ENCODE peak calls at places on chromosome 3, in six cellular contexts. H, C, E, K, I and S are unnamed samples.
A peak's percentile ranks its signal among the peaks of the same experiment; 100 is the strongest.

GRCh38 chr3:44114142-44114541 is 127.5 kb upstream of the TOPAZ1 start:
- DNase-seq in E (peak; percentile 21), K (no peak), I (no peak), C (no peak), H (no peak), S (no peak)

GRCh38 chr3:112776000-112776399 is 70.7 kb downstream of the CD200R1L start:
- DNase-seq in C (no peak), E (peak; percentile 65), H (no peak), K (no peak), I (no peak), S (no peak)

GRCh38 chr3:73270839-73271483 is 209.5 kb downstream of the EBLN2 start:
- DNase-seq in K (no peak), C (no peak), H (no peak), E (no peak), I (no peak), S (no peak)

GRCh38 chr3:127787071-127787490 is 35.2 kb downstream of the MGLL start:
- DNase-seq in H (no peak), K (no peak), E (no peak), I (no peak), C (no peak), S (no peak)

GRCh38 chr3:193894121-193894863 is 241.7 kb upstream of the HES1 start:
- DNase-seq in E (no peak), H (no peak), C (no peak), K (no peak), I (no peak), S (no peak)

GRCh38 chr3:71493372-71493771 is 90.2 kb downstream of the FOXP1 start:
- DNase-seq in C (no peak), K (no peak), E (no peak), I (no peak), H (no peak), S (no peak)

GRCh38 chr3:41503998-41504623 is 304.8 kb downstream of the CTNNB1 start:
- DNase-seq in H (no peak), C (no peak), E (peak; percentile 4), I (no peak), K (no peak), S (no peak)

GRCh38 chr3:99322551-99322950 is 315.8 kb upstream of the COL8A1 start:
- DNase-seq in E (no peak), K (no peak), I (no peak), H (no peak), C (no peak), S (no peak)

GRCh38 chr3:184737063-184737462 is 25.2 kb upstream of the MAGEF1 start:
- DNase-seq in H (no peak), I (no peak), E (no peak), C (no peak), K (no peak), S (no peak)

GRCh38 chr3:183959214-183959613 is 58.5 kb downstream of the ABCC5 start:
- DNase-seq in K (no peak), C (no peak), I (no peak), H (peak; percentile 1), E (no peak), S (no peak)

GRCh38 chr3:129316121-129317013 is 37.7 kb downstream of the HMCES start:
- DNase-seq in H (peak; percentile 78), K (peak; percentile 89), C (peak; percentile 38), I (peak; percentile 90), E (peak; percentile 79), S (no peak)

GRCh38 chr3:109254760-109255159 is 61.6 kb downstream of the DPPA2 start:
- DNase-seq in K (no peak), I (no peak), E (no peak), C (no peak), H (no peak), S (no peak)

GRCh38 chr3:140629351-140630137 is 48.3 kb upstream of the TRIM42 start:
- DNase-seq in C (peak; percentile 67), K (no peak), E (peak; percentile 94), H (no peak), I (no peak), S (no peak)

GRCh38 chr3:135992072-135992471 is 26.5 kb downstream of the PPP2R3A start:
- DNase-seq in H (no peak), C (peak; percentile 48), E (peak; percentile 84), K (no peak), I (no peak), S (peak; percentile 77)

GRCh38 chr3:142543307-142543706 is 35.2 kb downstream of the ATR start:
- DNase-seq in I (no peak), H (no peak), K (no peak), E (no peak), C (no peak), S (no peak)

GRCh38 chr3:136146981-136147729 is 49.0 kb downstream of the MSL2 start:
- DNase-seq in I (no peak), K (no peak), H (no peak), C (no peak), E (no peak), S (no peak)

GRCh38 chr3:37863552-37863865 is 1.8 kb downstream of the CTDSPL start:
- DNase-seq in C (no peak), K (no peak), E (no peak), I (no peak), H (no peak), S (no peak)

GRCh38 chr3:194187543-194187942 is 51.6 kb downstream of the HES1 start:
- DNase-seq in H (no peak), I (no peak), C (no peak), E (no peak), K (no peak), S (no peak)

GRCh38 chr3:12890610-12891390 is 49.4 kb upstream of the RPL32 start:
- DNase-seq in C (no peak), I (no peak), E (no peak), K (no peak), H (no peak), S (no peak)

GRCh38 chr3:121677141-121677540 is 16.4 kb upstream of the HCLS1 start:
- DNase-seq in E (no peak), C (no peak), K (no peak), I (no peak), H (no peak), S (no peak)

GRCh38 chr3:17491601-17492000 is 250.8 kb downstream of the TBC1D5 start:
- DNase-seq in K (no peak), H (no peak), E (peak; percentile 89), I (no peak), C (no peak), S (no peak)

GRCh38 chr3:182533394-182533793 is 259.9 kb upstream of the ATP11B start:
- DNase-seq in C (no peak), I (no peak), H (no peak), K (no peak), E (no peak), S (no peak)

GRCh38 chr3:167396075-167396474 is 16.0 kb upstream of the ZBBX start:
- DNase-seq in H (no peak), E (no peak), K (no peak), I (no peak), C (no peak), S (no peak)

GRCh38 chr3:16841906-16842709 is 42.6 kb upstream of the PLCL2 start:
- DNase-seq in C (no peak), I (no peak), K (peak; percentile 53), H (no peak), E (no peak), S (no peak)

GRCh38 chr3:136068708-136069107 is 103.2 kb downstream of the PPP2R3A start:
- DNase-seq in C (no peak), K (no peak), H (no peak), I (no peak), E (peak; percentile 23), S (no peak)

GRCh38 chr3:149487598-149488197 is 13.2 kb downstream of the TM4SF4 start:
- DNase-seq in K (no peak), I (no peak), H (no peak), C (no peak), E (no peak), S (no peak)

GRCh38 chr3:17140670-17141505 is 256.1 kb downstream of the PLCL2 start:
- DNase-seq in I (no peak), H (no peak), K (no peak), C (no peak), E (peak; percentile 13), S (no peak)

GRCh38 chr3:197368330-197368729 is 69.9 kb upstream of the DLG1 start:
- DNase-seq in H (no peak), E (no peak), C (no peak), K (no peak), I (no peak), S (no peak)

GRCh38 chr3:128415773-128416577 is 50.7 kb downstream of the DNAJB8 start:
- DNase-seq in C (no peak), H (no peak), I (no peak), E (no peak), K (no peak), S (no peak)

GRCh38 chr3:63687569-63688233 is 35.2 kb downstream of the SNTN start:
- DNase-seq in C (no peak), I (peak; percentile 91), H (no peak), K (no peak), E (no peak), S (no peak)

GRCh38 chr3:112086857-112087524 is 802 bp downstream of the C3orf52 start:
- DNase-seq in E (peak; percentile 44), C (peak; percentile 16), H (peak; percentile 37), K (no peak), I (no peak), S (no peak)

GRCh38 chr3:61938878-61939549 is 377.6 kb downstream of the PTPRG start:
- DNase-seq in C (no peak), H (no peak), E (no peak), I (no peak), K (no peak), S (no peak)